ENCODE peak calls at places on chromosomes 5 and 9, in four cellular contexts. G is HepG2, H is HCT116, I is K562. L is an unnamed sample.

GRCh38 chr5:141351591-141351990 is 1.7 kb downstream of the PCDHGB1 start:
- DNase-seq in G (no peak), H (no peak), I (no peak), L (no peak)

GRCh38 chr9:124293712-124294504 is 36.2 kb downstream of the NEK6 start:
- DNase-seq in G (no peak), H (no peak), I (no peak), L (no peak)

GRCh38 chr5:135398160-135398854 is 724 bp downstream of the MACROH2A1 start:
- DNase-seq in G (peak), H (peak), I (peak), L (no peak)

GRCh38 chr9:98775831-98776441 is 20.4 kb downstream of the ANKS6 start:
- DNase-seq in G (peak), H (peak), I (peak), L (peak)

GRCh38 chr5:107682533-107682932 is 11.8 kb upstream of the EFNA5 start:
- DNase-seq in G (no peak), H (no peak), I (no peak), L (no peak)

GRCh38 chr5:103918668-103919367 is 356.2 kb upstream of the NUDT12 start:
- DNase-seq in G (no peak), H (no peak), I (no peak), L (no peak)

GRCh38 chr5:139251281-139251687 is 42.3 kb upstream of the MATR3 start:
- DNase-seq in G (no peak), H (no peak), I (peak), L (no peak)

GRCh38 chr5:132651838-132652476 is 6.0 kb upstream of the IL13 start:
- DNase-seq in G (no peak), H (no peak), I (peak), L (no peak)

GRCh38 chr5:97009212-97009898 is 73.5 kb downstream of the LNPEP start:
- DNase-seq in G (no peak), H (no peak), I (peak), L (no peak)

GRCh38 chr5:89871906-89872305 is 537.6 kb downstream of the CETN3 start:
- DNase-seq in G (no peak), H (no peak), I (no peak), L (no peak)

GRCh38 chr9:16133032-16133431 is 580.2 kb downstream of the CCDC171 start:
- DNase-seq in G (no peak), H (no peak), I (no peak), L (no peak)

GRCh38 chr9:32508728-32509127 is 17.3 kb downstream of the RIGI start:
- DNase-seq in G (peak), H (no peak), I (no peak), L (no peak)

GRCh38 chr5:81163641-81164040 is 69.5 kb upstream of the CKMT2 start:
- DNase-seq in G (no peak), H (no peak), I (no peak), L (no peak)

GRCh38 chr9:89473762-89474469 is 24.0 kb downstream of the SEMA4D start:
- DNase-seq in G (no peak), H (no peak), I (no peak), L (no peak)

GRCh38 chr5:131224387-131225191 is 39.3 kb upstream of the CDC42SE2 start:
- DNase-seq in G (no peak), H (no peak), I (no peak), L (no peak)

GRCh38 chr9:69174645-69175487 is 789 bp downstream of the TJP2 start:
- DNase-seq in G (peak), H (no peak), I (no peak), L (no peak)

GRCh38 chr9:7094576-7094975 is 336.8 kb downstream of the KDM4C start:
- DNase-seq in G (no peak), H (no peak), I (no peak), L (no peak)

GRCh38 chr5:57302164-57302563 is 128.3 kb downstream of the GPBP1 start:
- DNase-seq in G (peak), H (peak), I (no peak), L (no peak)

GRCh38 chr9:137880976-137881530 is 3.5 kb downstream of the CACNA1B start:
- DNase-seq in G (no peak), H (no peak), I (no peak), L (no peak)

GRCh38 chr5:84378961-84379360 is 5.7 kb downstream of the EDIL3 start:
- DNase-seq in G (no peak), H (no peak), I (no peak), L (no peak)

GRCh38 chr9:87340391-87340790 is 157.3 kb upstream of the DAPK1 start:
- DNase-seq in G (no peak), H (no peak), I (no peak), L (no peak)

GRCh38 chr5:27318701-27319100 is 280.3 kb upstream of the CDH9 start:
- DNase-seq in G (no peak), H (no peak), I (no peak), L (no peak)

GRCh38 chr9:116812231-116813028 is 125.3 kb downstream of the TRIM32 start:
- DNase-seq in G (no peak), H (no peak), I (no peak), L (no peak)

GRCh38 chr9:94993821-94994165 is 267.3 kb downstream of the AOPEP start:
- DNase-seq in G (no peak), H (no peak), I (no peak), L (no peak)

GRCh38 chr9:1320667-1321195 is 270.6 kb downstream of the DMRT2 start:
- DNase-seq in G (no peak), H (no peak), I (no peak), L (no peak)

GRCh38 chr9:1320041-1320440 is 269.9 kb downstream of the DMRT2 start:
- DNase-seq in G (no peak), H (no peak), I (no peak), L (no peak)

DNA sequence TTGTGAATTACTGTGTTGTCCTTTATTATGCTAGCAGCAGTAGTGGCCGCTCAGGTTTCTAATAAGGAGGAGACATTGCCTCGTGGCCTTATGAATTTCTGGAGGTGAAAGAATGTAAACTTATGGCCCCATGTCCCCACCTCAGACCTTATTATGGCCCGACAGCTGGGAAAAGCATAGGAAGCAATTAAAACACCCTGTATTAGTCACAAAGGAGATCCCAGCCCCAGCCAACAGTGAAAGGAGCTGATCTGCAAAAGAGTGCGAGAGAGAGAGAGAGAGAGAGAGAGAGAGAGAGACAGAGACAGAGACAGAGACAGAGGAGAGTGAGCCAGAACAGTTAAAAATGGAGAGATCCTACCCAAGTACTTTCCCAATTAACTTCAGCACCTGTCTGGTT is 269.3 kb downstream of the DMRT2 start:
- DNase-seq in G (no peak), H (no peak), I (no peak), L (no peak)
- TF ChIP-seq TCF7L2 in G (no peak), H (no peak), I (no peak), L (no peak)

DNA sequence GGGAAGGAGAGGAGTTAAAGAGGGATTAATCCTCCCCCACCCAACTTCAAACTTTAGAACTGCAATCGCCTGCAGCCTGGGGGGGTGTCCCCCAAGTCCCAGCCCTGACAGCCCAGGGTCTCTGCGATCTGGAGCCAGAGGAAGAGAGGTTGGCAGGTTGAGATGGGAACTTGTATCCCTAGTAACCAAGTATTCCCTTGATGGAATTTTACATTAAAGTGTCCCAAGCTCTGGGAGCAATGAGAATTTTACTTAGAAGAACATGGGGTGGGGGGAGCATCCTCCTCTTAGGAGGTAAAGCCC is 6.1 kb downstream of the NR2F1-AS1 start:
- DNase-seq in G (no peak), H (no peak), I (no peak), L (no peak)
- TF ChIP-seq TCF7L2 in G (no peak), H (no peak), I (no peak), L (no peak)

DNA sequence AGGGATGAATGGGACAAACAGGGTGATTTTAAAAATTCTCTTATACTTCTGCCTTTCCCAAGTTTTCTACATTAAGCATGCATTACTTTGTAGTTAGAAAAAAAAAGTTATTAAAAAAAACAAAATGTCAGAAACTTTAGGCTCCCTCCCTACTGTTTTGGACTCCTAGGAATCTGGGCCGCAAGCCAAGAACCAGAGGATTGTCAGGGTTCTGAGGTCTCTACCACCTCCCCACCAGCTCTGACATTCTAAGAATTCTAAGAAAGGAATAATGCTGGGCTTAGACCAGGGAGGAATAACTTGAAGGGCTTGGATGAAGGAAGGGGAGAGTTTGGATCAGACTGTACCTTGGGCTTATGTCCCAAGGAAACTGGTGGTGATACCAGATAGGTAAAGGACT is 1.1 kb upstream of the ARHGEF39 start:
- DNase-seq in G (no peak), H (no peak), I (no peak), L (no peak)
- TF ChIP-seq TCF7L2 in G (no peak), H (no peak), I (no peak), L (no peak)

DNA sequence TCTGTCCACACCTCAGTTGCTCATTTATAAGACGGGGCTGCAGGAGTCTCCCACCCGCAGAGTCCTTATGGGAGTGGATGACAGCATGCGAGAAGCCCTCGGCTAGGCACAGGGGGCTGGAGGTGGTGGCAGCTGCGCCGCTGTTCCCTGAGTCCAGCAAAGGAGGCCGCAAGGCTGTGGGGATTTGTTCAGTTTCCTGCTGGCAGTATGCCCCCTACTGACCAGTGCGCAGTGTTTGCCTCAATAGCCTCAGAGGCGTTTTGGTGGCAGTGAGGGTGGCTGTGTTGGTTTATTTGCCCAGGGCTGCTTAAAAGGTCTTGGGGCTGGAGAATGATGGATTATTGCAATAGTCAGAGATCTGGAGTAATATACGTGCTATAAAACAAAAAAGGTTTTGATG is 176.3 kb upstream of the OTULINL start:
- DNase-seq in G (no peak), H (no peak), I (no peak), L (no peak)
- TF ChIP-seq TCF7L2 in G (no peak), H (no peak), I (no peak), L (no peak)

GRCh38 chr5:121979691-121980090 is 17.9 kb downstream of the SRFBP1 start:
- DNase-seq in G (no peak), H (no peak), I (no peak), L (no peak)
- TF ChIP-seq TCF7L2 in G (no peak), H (no peak), I (no peak), L (no peak)

L was measured in Panc1.